ENCODE peak calls at places on chromosome 9, in six cellular contexts. One of them, this sample, is unnamed.

GRCh38 chr9:78909566-78909965 is 612.6 kb downstream of the PSAT1 start:
- DNase-seq in NCI-H1436: no peak
- DNase-seq in progenitor cell of endocrine pancreas: no peak
- DNase-seq in substantia nigra: no peak
- DNase-seq in NCI-H1417: no peak
- DNase-seq in fibroblast of lung: peak
- DNase-seq in this sample: no peak

GRCh38 chr9:33076031-33076359 is 479 bp downstream of the SMU1 start:
- DNase-seq in progenitor cell of endocrine pancreas: no peak
- DNase-seq in substantia nigra: no peak
- DNase-seq in NCI-H1417: no peak
- DNase-seq in NCI-H1436: no peak
- DNase-seq in fibroblast of lung: no peak
- DNase-seq in this sample: no peak

GRCh38 chr9:69444021-69444420 is 119.0 kb downstream of the ENTREP1 start:
- DNase-seq in NCI-H1417: no peak
- DNase-seq in progenitor cell of endocrine pancreas: no peak
- DNase-seq in fibroblast of lung: peak
- DNase-seq in NCI-H1436: no peak
- DNase-seq in substantia nigra: no peak
- DNase-seq in this sample: no peak

GRCh38 chr9:131226226-131226625 is 50.1 kb downstream of the FAM78A start:
- DNase-seq in substantia nigra: no peak
- DNase-seq in progenitor cell of endocrine pancreas: no peak
- DNase-seq in NCI-H1436: no peak
- DNase-seq in fibroblast of lung: no peak
- DNase-seq in NCI-H1417: no peak
- DNase-seq in this sample: no peak

GRCh38 chr9:136312436-136312835 is 8.5 kb upstream of the CCDC187 start:
- DNase-seq in NCI-H1436: peak
- DNase-seq in progenitor cell of endocrine pancreas: no peak
- DNase-seq in fibroblast of lung: peak
- DNase-seq in NCI-H1417: peak
- DNase-seq in substantia nigra: peak
- DNase-seq in this sample: no peak

GRCh38 chr9:38202335-38202938 is 133.4 kb upstream of the SHB start:
- DNase-seq in substantia nigra: no peak
- DNase-seq in NCI-H1417: no peak
- DNase-seq in progenitor cell of endocrine pancreas: no peak
- DNase-seq in NCI-H1436: no peak
- DNase-seq in fibroblast of lung: no peak
- DNase-seq in this sample: no peak

GRCh38 chr9:119701651-119702050 is 332.4 kb upstream of the BRINP1 start:
- DNase-seq in NCI-H1436: no peak
- DNase-seq in progenitor cell of endocrine pancreas: no peak
- DNase-seq in NCI-H1417: peak
- DNase-seq in fibroblast of lung: no peak
- DNase-seq in substantia nigra: no peak
- DNase-seq in this sample: no peak

GRCh38 chr9:132056717-132057429 is 22.8 kb downstream of the MED27 start:
- DNase-seq in substantia nigra: no peak
- DNase-seq in NCI-H1417: no peak
- DNase-seq in fibroblast of lung: no peak
- DNase-seq in progenitor cell of endocrine pancreas: no peak
- DNase-seq in NCI-H1436: no peak
- DNase-seq in this sample: no peak

GRCh38 chr9:80648336-80648735 is 1041.0 kb downstream of the TLE1 start:
- DNase-seq in NCI-H1417: no peak
- DNase-seq in substantia nigra: no peak
- DNase-seq in NCI-H1436: no peak
- DNase-seq in fibroblast of lung: peak
- DNase-seq in progenitor cell of endocrine pancreas: no peak
- DNase-seq in this sample: no peak

GRCh38 chr9:130555968-130556367 is 23.4 kb upstream of the FUBP3 start:
- DNase-seq in NCI-H1436: no peak
- DNase-seq in fibroblast of lung: no peak
- DNase-seq in progenitor cell of endocrine pancreas: no peak
- DNase-seq in NCI-H1417: no peak
- DNase-seq in substantia nigra: no peak
- DNase-seq in this sample: no peak

GRCh38 chr9:23322392-23322791 is 503.6 kb downstream of the ELAVL2 start:
- DNase-seq in progenitor cell of endocrine pancreas: no peak
- DNase-seq in NCI-H1436: no peak
- DNase-seq in fibroblast of lung: no peak
- DNase-seq in NCI-H1417: no peak
- DNase-seq in substantia nigra: no peak
- DNase-seq in this sample: no peak

GRCh38 chr9:37929441-37929895 is 25.5 kb upstream of the SLC25A51 start:
- DNase-seq in substantia nigra: no peak
- DNase-seq in NCI-H1417: no peak
- DNase-seq in NCI-H1436: no peak
- DNase-seq in fibroblast of lung: no peak
- DNase-seq in progenitor cell of endocrine pancreas: no peak
- DNase-seq in this sample: no peak

GRCh38 chr9:113220467-113221002 is 542 bp downstream of the FKBP15 start:
- DNase-seq in NCI-H1417: no peak
- DNase-seq in progenitor cell of endocrine pancreas: no peak
- DNase-seq in NCI-H1436: no peak
- DNase-seq in substantia nigra: no peak
- DNase-seq in fibroblast of lung: peak
- DNase-seq in this sample: no peak

GRCh38 chr9:34403554-34404380 is 27.1 kb upstream of the MYORG start:
- DNase-seq in substantia nigra: peak
- DNase-seq in progenitor cell of endocrine pancreas: peak
- DNase-seq in NCI-H1436: peak
- DNase-seq in NCI-H1417: peak
- DNase-seq in fibroblast of lung: peak
- DNase-seq in this sample: peak

GRCh38 chr9:8717146-8717545 is 917.6 kb upstream of the DMAC1 start:
- DNase-seq in substantia nigra: no peak
- DNase-seq in NCI-H1436: no peak
- DNase-seq in NCI-H1417: no peak
- DNase-seq in fibroblast of lung: peak
- DNase-seq in progenitor cell of endocrine pancreas: no peak
- DNase-seq in this sample: no peak

GRCh38 chr9:72041775-72042194 is 18.6 kb downstream of the C9orf57 start:
- DNase-seq in NCI-H1417: peak
- DNase-seq in NCI-H1436: no peak
- DNase-seq in progenitor cell of endocrine pancreas: no peak
- DNase-seq in substantia nigra: no peak
- DNase-seq in fibroblast of lung: peak
- DNase-seq in this sample: no peak

GRCh38 chr9:137985637-137986071 is 108.1 kb downstream of the CACNA1B start:
- DNase-seq in fibroblast of lung: no peak
- DNase-seq in NCI-H1417: no peak
- DNase-seq in NCI-H1436: no peak
- DNase-seq in substantia nigra: no peak
- DNase-seq in progenitor cell of endocrine pancreas: no peak
- DNase-seq in this sample: no peak

GRCh38 chr9:89278997-89279739 is 31.8 kb upstream of the CKS2 start:
- DNase-seq in progenitor cell of endocrine pancreas: no peak
- DNase-seq in substantia nigra: no peak
- DNase-seq in NCI-H1436: peak
- DNase-seq in NCI-H1417: peak
- DNase-seq in fibroblast of lung: peak
- DNase-seq in this sample: no peak

GRCh38 chr9:129335456-129336129 is 157.5 kb upstream of the IER5L start:
- DNase-seq in substantia nigra: no peak
- DNase-seq in fibroblast of lung: no peak
- DNase-seq in NCI-H1417: no peak
- DNase-seq in NCI-H1436: no peak
- DNase-seq in progenitor cell of endocrine pancreas: no peak
- DNase-seq in this sample: no peak

GRCh38 chr9:37730256-37730655 is 23.3 kb upstream of the TRMT10B start:
- DNase-seq in NCI-H1436: no peak
- DNase-seq in progenitor cell of endocrine pancreas: no peak
- DNase-seq in NCI-H1417: no peak
- DNase-seq in substantia nigra: no peak
- DNase-seq in fibroblast of lung: no peak
- DNase-seq in this sample: no peak

GRCh38 chr9:35341021-35341420 is 148.9 kb upstream of the RUSC2 start:
- DNase-seq in progenitor cell of endocrine pancreas: no peak
- DNase-seq in substantia nigra: no peak
- DNase-seq in fibroblast of lung: no peak
- DNase-seq in NCI-H1436: no peak
- DNase-seq in NCI-H1417: no peak
- DNase-seq in this sample: no peak

GRCh38 chr9:123235448-123235847 is 32.9 kb downstream of the STRBP start:
- DNase-seq in NCI-H1436: no peak
- DNase-seq in substantia nigra: no peak
- DNase-seq in progenitor cell of endocrine pancreas: no peak
- DNase-seq in fibroblast of lung: no peak
- DNase-seq in NCI-H1417: no peak
- DNase-seq in this sample: no peak

GRCh38 chr9:16328349-16328748 is 542.1 kb downstream of the BNC2 start:
- DNase-seq in substantia nigra: no peak
- DNase-seq in progenitor cell of endocrine pancreas: no peak
- DNase-seq in NCI-H1417: no peak
- DNase-seq in fibroblast of lung: peak
- DNase-seq in NCI-H1436: no peak
- DNase-seq in this sample: no peak